ENCODE peak calls at places on chromosomes 1 and 21, in six cellular contexts. One of them, this sample, is unnamed.

GRCh38 chr1:155872527-155872926 is 13.2 kb downstream of the SYT11 start:
- DNase-seq in pancreas: no peak
- DNase-seq in HFF-Myc: no peak
- DNase-seq in gastrocnemius medialis: no peak
- DNase-seq in A549: no peak
- DNase-seq in brain microvascular endothelial cell: no peak
- DNase-seq in this sample: no peak

GRCh38 chr1:157773723-157774350 is 3.1 kb downstream of the FCRL2 start:
- DNase-seq in pancreas: no peak
- DNase-seq in HFF-Myc: no peak
- DNase-seq in gastrocnemius medialis: no peak
- DNase-seq in A549: peak
- DNase-seq in brain microvascular endothelial cell: no peak
- DNase-seq in this sample: no peak

GRCh38 chr1:115112496-115113375 is 23.4 kb upstream of the TSPAN2 start:
- DNase-seq in pancreas: no peak
- DNase-seq in HFF-Myc: no peak
- DNase-seq in gastrocnemius medialis: no peak
- DNase-seq in A549: no peak
- DNase-seq in brain microvascular endothelial cell: no peak
- DNase-seq in this sample: no peak

GRCh38 chr1:63319069-63320023 is 3.0 kb upstream of the FOXD3 start:
- DNase-seq in pancreas: no peak
- DNase-seq in HFF-Myc: no peak
- DNase-seq in gastrocnemius medialis: no peak
- DNase-seq in A549: no peak
- DNase-seq in brain microvascular endothelial cell: no peak
- DNase-seq in this sample: no peak

GRCh38 chr1:62295921-62296451 is 23.2 kb downstream of the KANK4 start:
- DNase-seq in pancreas: no peak
- DNase-seq in HFF-Myc: peak
- DNase-seq in gastrocnemius medialis: no peak
- DNase-seq in A549: no peak
- DNase-seq in brain microvascular endothelial cell: peak
- DNase-seq in this sample: no peak

GRCh38 chr1:27574001-27574781 is 29.8 kb downstream of the AHDC1 start:
- DNase-seq in pancreas: peak
- DNase-seq in HFF-Myc: no peak
- DNase-seq in gastrocnemius medialis: no peak
- DNase-seq in A549: no peak
- DNase-seq in brain microvascular endothelial cell: no peak
- DNase-seq in this sample: no peak

GRCh38 chr1:209650454-209650853 is 1.8 kb downstream of the LAMB3 start:
- DNase-seq in pancreas: no peak
- DNase-seq in HFF-Myc: no peak
- DNase-seq in gastrocnemius medialis: no peak
- DNase-seq in A549: no peak
- DNase-seq in brain microvascular endothelial cell: no peak
- DNase-seq in this sample: no peak

GRCh38 chr1:118717893-118718292 is 270.2 kb downstream of the TBX15 start:
- DNase-seq in pancreas: no peak
- DNase-seq in HFF-Myc: no peak
- DNase-seq in gastrocnemius medialis: no peak
- DNase-seq in A549: no peak
- DNase-seq in brain microvascular endothelial cell: no peak
- DNase-seq in this sample: no peak

GRCh38 chr1:232613752-232614381 is 16.1 kb downstream of the SIPA1L2 start:
- DNase-seq in pancreas: no peak
- DNase-seq in HFF-Myc: no peak
- DNase-seq in gastrocnemius medialis: no peak
- DNase-seq in A549: no peak
- DNase-seq in brain microvascular endothelial cell: peak
- DNase-seq in this sample: no peak

GRCh38 chr1:1197551-1198422 is 8.6 kb downstream of the TNFRSF18 start:
- DNase-seq in pancreas: no peak
- DNase-seq in HFF-Myc: no peak
- DNase-seq in gastrocnemius medialis: no peak
- DNase-seq in A549: no peak
- DNase-seq in brain microvascular endothelial cell: no peak
- DNase-seq in this sample: no peak

GRCh38 chr1:12336436-12336835 is 106.6 kb downstream of the VPS13D start:
- DNase-seq in pancreas: peak
- DNase-seq in HFF-Myc: no peak
- DNase-seq in gastrocnemius medialis: no peak
- DNase-seq in A549: no peak
- DNase-seq in brain microvascular endothelial cell: no peak
- DNase-seq in this sample: no peak

GRCh38 chr21:42003051-42003461 is 7.1 kb downstream of the ZBTB21 start:
- DNase-seq in pancreas: no peak
- DNase-seq in HFF-Myc: no peak
- DNase-seq in gastrocnemius medialis: no peak
- DNase-seq in A549: no peak
- DNase-seq in brain microvascular endothelial cell: no peak
- DNase-seq in this sample: no peak

GRCh38 chr1:162166934-162167615 is 97.6 kb downstream of the NOS1AP start:
- DNase-seq in pancreas: no peak
- DNase-seq in HFF-Myc: no peak
- DNase-seq in gastrocnemius medialis: no peak
- DNase-seq in A549: no peak
- DNase-seq in brain microvascular endothelial cell: no peak
- DNase-seq in this sample: no peak

GRCh38 chr1:111976842-111977241 is 12.6 kb downstream of the KCND3 start:
- DNase-seq in pancreas: no peak
- DNase-seq in HFF-Myc: no peak
- DNase-seq in gastrocnemius medialis: no peak
- DNase-seq in A549: no peak
- DNase-seq in brain microvascular endothelial cell: no peak
- DNase-seq in this sample: no peak

GRCh38 chr1:98315309-98315708 is 346.2 kb upstream of the SNX7 start:
- DNase-seq in pancreas: no peak
- DNase-seq in HFF-Myc: no peak
- DNase-seq in gastrocnemius medialis: no peak
- DNase-seq in A549: no peak
- DNase-seq in brain microvascular endothelial cell: peak
- DNase-seq in this sample: peak

GRCh38 chr1:192763756-192764155 is 45.1 kb upstream of the RGS2 start:
- DNase-seq in pancreas: no peak
- DNase-seq in HFF-Myc: no peak
- DNase-seq in gastrocnemius medialis: no peak
- DNase-seq in A549: no peak
- DNase-seq in brain microvascular endothelial cell: peak
- DNase-seq in this sample: no peak

GRCh38 chr1:244087611-244088010 is 36.5 kb downstream of the ZBTB18 start:
- DNase-seq in pancreas: no peak
- DNase-seq in HFF-Myc: no peak
- DNase-seq in gastrocnemius medialis: no peak
- DNase-seq in A549: no peak
- DNase-seq in brain microvascular endothelial cell: no peak
- DNase-seq in this sample: no peak

GRCh38 chr1:211261229-211261628 is 2.1 kb downstream of the RCOR3 start:
- DNase-seq in pancreas: no peak
- DNase-seq in HFF-Myc: no peak
- DNase-seq in gastrocnemius medialis: no peak
- DNase-seq in A549: no peak
- DNase-seq in brain microvascular endothelial cell: no peak
- DNase-seq in this sample: no peak

GRCh38 chr1:44581205-44581604 is 93.1 kb downstream of the TMEM53 start:
- DNase-seq in pancreas: no peak
- DNase-seq in HFF-Myc: no peak
- DNase-seq in gastrocnemius medialis: no peak
- DNase-seq in A549: no peak
- DNase-seq in brain microvascular endothelial cell: no peak
- DNase-seq in this sample: no peak

GRCh38 chr1:158003409-158003805 is 10.0 kb downstream of the KIRREL1 start:
- DNase-seq in pancreas: no peak
- DNase-seq in HFF-Myc: no peak
- DNase-seq in gastrocnemius medialis: no peak
- DNase-seq in A549: no peak
- DNase-seq in brain microvascular endothelial cell: no peak
- DNase-seq in this sample: no peak

GRCh38 chr1:9787702-9788101 is 36.1 kb downstream of the CLSTN1 start:
- DNase-seq in pancreas: no peak
- DNase-seq in HFF-Myc: no peak
- DNase-seq in gastrocnemius medialis: no peak
- DNase-seq in A549: no peak
- DNase-seq in brain microvascular endothelial cell: no peak
- DNase-seq in this sample: no peak

GRCh38 chr1:236421022-236421421 is 26.9 kb downstream of the EDARADD start:
- DNase-seq in pancreas: no peak
- DNase-seq in HFF-Myc: peak
- DNase-seq in gastrocnemius medialis: no peak
- DNase-seq in A549: peak
- DNase-seq in brain microvascular endothelial cell: peak
- DNase-seq in this sample: no peak

GRCh38 chr1:59061876-59062275 is 235.0 kb upstream of the FGGY start:
- DNase-seq in pancreas: no peak
- DNase-seq in HFF-Myc: peak
- DNase-seq in gastrocnemius medialis: peak
- DNase-seq in A549: peak
- DNase-seq in brain microvascular endothelial cell: peak
- DNase-seq in this sample: peak
- H3K4me3 ChIP-seq in pancreas: no peak
- H3K4me3 ChIP-seq in HFF-Myc: peak
- H3K4me3 ChIP-seq in gastrocnemius medialis: peak
- H3K4me3 ChIP-seq in A549: no peak
- H3K4me3 ChIP-seq in brain microvascular endothelial cell: peak
- H3K4me3 ChIP-seq in this sample: peak

GRCh38 chr1:86084998-86085397 is 71.6 kb downstream of the COL24A1 start:
- DNase-seq in pancreas: no peak
- DNase-seq in HFF-Myc: no peak
- DNase-seq in gastrocnemius medialis: no peak
- DNase-seq in A549: no peak
- DNase-seq in brain microvascular endothelial cell: no peak
- DNase-seq in this sample: no peak

GRCh38 chr1:86085741-86086411 is 70.7 kb downstream of the COL24A1 start:
- DNase-seq in pancreas: no peak
- DNase-seq in HFF-Myc: no peak
- DNase-seq in gastrocnemius medialis: no peak
- DNase-seq in A549: no peak
- DNase-seq in brain microvascular endothelial cell: no peak
- DNase-seq in this sample: no peak

DNA sequence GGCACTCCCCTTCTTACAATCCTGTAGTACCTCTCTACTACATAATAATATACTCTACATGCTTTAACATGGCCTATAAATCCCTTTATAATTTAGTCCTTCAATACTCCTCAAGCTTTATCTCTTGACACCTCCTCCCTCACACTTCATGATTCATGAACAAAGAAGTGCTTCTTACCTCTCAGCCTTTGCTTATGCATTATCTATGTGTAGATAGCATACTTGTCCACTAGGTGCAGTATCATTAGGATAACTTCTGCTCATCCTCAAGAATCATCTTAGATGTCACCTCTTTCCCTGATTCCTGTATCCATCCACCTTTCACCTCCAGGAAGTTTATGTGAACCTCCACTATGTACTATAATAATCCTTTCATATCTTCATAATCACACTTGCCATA is 74.4 kb downstream of the COL24A1 start:
- DNase-seq in pancreas: no peak
- DNase-seq in HFF-Myc: no peak
- DNase-seq in gastrocnemius medialis: no peak
- DNase-seq in A549: peak
- DNase-seq in brain microvascular endothelial cell: no peak
- DNase-seq in this sample: no peak
- TF ChIP-seq CTCF in pancreas: no peak
- TF ChIP-seq CTCF in HFF-Myc: peak
- TF ChIP-seq CTCF in gastrocnemius medialis: no peak
- TF ChIP-seq CTCF in A549: no peak
- TF ChIP-seq CTCF in brain microvascular endothelial cell: no peak
- TF ChIP-seq CTCF in this sample: no peak

GRCh38 chr1:154391086-154391770 is 13.9 kb upstream of the IL6R start:
- DNase-seq in pancreas: no peak
- DNase-seq in HFF-Myc: no peak
- DNase-seq in gastrocnemius medialis: no peak
- DNase-seq in A549: no peak
- DNase-seq in brain microvascular endothelial cell: no peak
- DNase-seq in this sample: no peak

GRCh38 chr1:154384650-154385557 is 20.2 kb upstream of the IL6R start:
- DNase-seq in pancreas: no peak
- DNase-seq in HFF-Myc: no peak
- DNase-seq in gastrocnemius medialis: no peak
- DNase-seq in A549: no peak
- DNase-seq in brain microvascular endothelial cell: no peak
- DNase-seq in this sample: no peak

GRCh38 chr1:154386643-154387352 is 18.3 kb upstream of the IL6R start:
- DNase-seq in pancreas: no peak
- DNase-seq in HFF-Myc: no peak
- DNase-seq in gastrocnemius medialis: no peak
- DNase-seq in A549: no peak
- DNase-seq in brain microvascular endothelial cell: no peak
- DNase-seq in this sample: no peak
- H3K4me3 ChIP-seq in pancreas: no peak
- H3K4me3 ChIP-seq in HFF-Myc: no peak
- H3K4me3 ChIP-seq in gastrocnemius medialis: no peak
- H3K4me3 ChIP-seq in A549: no peak
- H3K4me3 ChIP-seq in brain microvascular endothelial cell: no peak
- H3K4me3 ChIP-seq in this sample: no peak

GRCh38 chr1:224520808-224521207 is 86.2 kb upstream of the WDR26 start:
- DNase-seq in pancreas: no peak
- DNase-seq in HFF-Myc: no peak
- DNase-seq in gastrocnemius medialis: no peak
- DNase-seq in A549: no peak
- DNase-seq in brain microvascular endothelial cell: no peak
- DNase-seq in this sample: no peak

GRCh38 chr1:224523676-224524075 is 89.1 kb upstream of the WDR26 start:
- DNase-seq in pancreas: no peak
- DNase-seq in HFF-Myc: no peak
- DNase-seq in gastrocnemius medialis: no peak
- DNase-seq in A549: no peak
- DNase-seq in brain microvascular endothelial cell: no peak
- DNase-seq in this sample: no peak

GRCh38 chr1:224524679-224525078 is 90.1 kb upstream of the WDR26 start:
- DNase-seq in pancreas: no peak
- DNase-seq in HFF-Myc: no peak
- DNase-seq in gastrocnemius medialis: no peak
- DNase-seq in A549: no peak
- DNase-seq in brain microvascular endothelial cell: peak
- DNase-seq in this sample: no peak

GRCh38 chr1:224519874-224520273 is 85.3 kb upstream of the WDR26 start:
- DNase-seq in pancreas: no peak
- DNase-seq in HFF-Myc: no peak
- DNase-seq in gastrocnemius medialis: no peak
- DNase-seq in A549: no peak
- DNase-seq in brain microvascular endothelial cell: no peak
- DNase-seq in this sample: no peak

GRCh38 chr1:224521904-224522734 is 87.5 kb upstream of the WDR26 start:
- DNase-seq in pancreas: no peak
- DNase-seq in HFF-Myc: no peak
- DNase-seq in gastrocnemius medialis: no peak
- DNase-seq in A549: no peak
- DNase-seq in brain microvascular endothelial cell: no peak
- DNase-seq in this sample: no peak
- TF ChIP-seq CTCF in pancreas: no peak
- TF ChIP-seq CTCF in HFF-Myc: no peak
- TF ChIP-seq CTCF in gastrocnemius medialis: no peak
- TF ChIP-seq CTCF in A549: no peak
- TF ChIP-seq CTCF in brain microvascular endothelial cell: peak
- TF ChIP-seq CTCF in this sample: no peak

This sample was measured in thoracic aorta.